ENCODE peak calls at places on chromosomes 2 and 18, in five cellular contexts. D is K562, J is H1, O is SK-N-SH, V is HepG2. K is an unnamed sample.

GRCh38 chr2:233171344-233171743 is 80.1 kb upstream of the ATG16L1 start:
- DNase-seq in J (no peak), D (no peak), V (no peak), O (no peak), K (no peak)

GRCh38 chr2:9333591-9334171 is 89.6 kb downstream of the ITGB1BP1 start:
- DNase-seq in J (no peak), D (peak), V (peak), O (peak), K (no peak)

GRCh38 chr18:13386891-13387801 is 168.6 kb downstream of the LDLRAD4 start:
- DNase-seq in J (no peak), O (no peak), V (no peak), D (no peak), K (no peak)

GRCh38 chr2:43116988-43117387 is 109.4 kb downstream of the ZFP36L2 start:
- DNase-seq in D (no peak), V (no peak), O (no peak), J (no peak), K (no peak)

GRCh38 chr18:23718243-23718720 is 29.0 kb downstream of the LAMA3 start:
- DNase-seq in J (no peak), O (no peak), D (no peak), V (no peak), K (no peak)

GRCh38 chr2:26035110-26035728 is 1.3 kb downstream of the RAB10 start:
- DNase-seq in O (peak), D (no peak), V (no peak), J (no peak), K (no peak)

GRCh38 chr2:58137856-58138255 is 91.2 kb downstream of the VRK2 start:
- DNase-seq in V (no peak), J (no peak), O (peak), D (no peak), K (no peak)

GRCh38 chr2:181742908-181743722 is 62.8 kb upstream of the NEUROD1 start:
- DNase-seq in J (no peak), V (peak), O (peak), D (no peak), K (peak)

GRCh38 chr2:230924470-230925341 is at the start of gene GPR55:
- DNase-seq in J (peak), V (no peak), O (no peak), D (peak), K (peak)

GRCh38 chr2:146477383-146477782 is 1367.4 kb upstream of the ACVR2A start:
- DNase-seq in V (no peak), J (no peak), O (no peak), D (no peak), K (no peak)

GRCh38 chr18:42045346-42045745 is 90.3 kb downstream of the PIK3C3 start:
- DNase-seq in V (peak), J (no peak), D (no peak), O (no peak), K (no peak)

GRCh38 chr2:96549967-96550786 is 13.6 kb downstream of the ARID5A start:
- DNase-seq in J (peak), V (peak), O (peak), D (peak), K (no peak)

GRCh38 chr2:237072067-237072931 is 13.4 kb upstream of the COPS8 start:
- DNase-seq in V (peak), J (peak), D (peak), O (peak), K (no peak)

GRCh38 chr2:19350678-19351401 is 7.6 kb downstream of the OSR1 start:
- DNase-seq in J (no peak), O (peak), V (no peak), D (no peak), K (no peak)

GRCh38 chr2:218984239-218985020 is 554 bp downstream of the FEV start:
- DNase-seq in O (peak), D (no peak), V (no peak), J (peak), K (no peak)

GRCh38 chr2:55636831-55637230 is 19.4 kb upstream of the PPP4R3B start:
- DNase-seq in J (no peak), D (no peak), O (no peak), V (no peak), K (no peak)

GRCh38 chr2:30940805-30941204 is 133.6 kb upstream of the CAPN13 start:
- DNase-seq in D (no peak), V (no peak), J (no peak), O (no peak), K (no peak)

GRCh38 chr2:219460424-219460926 is 25.8 kb downstream of the SPEG start:
- DNase-seq in O (peak), D (peak), J (peak), V (no peak), K (no peak)

GRCh38 chr18:29157057-29157780 is 980.3 kb upstream of the CDH2 start:
- DNase-seq in D (no peak), J (no peak), V (no peak), O (no peak), K (no peak)

GRCh38 chr2:46857871-46858696 is 57.5 kb downstream of the MCFD2 start:
- DNase-seq in V (no peak), J (no peak), O (no peak), D (peak), K (no peak)

GRCh38 chr2:161124186-161124585 is 36.0 kb upstream of the TANK start:
- DNase-seq in O (no peak), J (no peak), V (no peak), D (no peak), K (no peak)

GRCh38 chr18:73752965-73753364 is 394.7 kb downstream of the FBXO15 start:
- DNase-seq in D (no peak), J (no peak), O (no peak), V (no peak), K (no peak)

GRCh38 chr2:227036527-227036926 is 127.5 kb downstream of the COL4A4 start:
- DNase-seq in D (no peak), J (no peak), V (no peak), O (no peak), K (no peak)

GRCh38 chr2:152221870-152222269 is 46.3 kb upstream of the STAM2 start:
- DNase-seq in O (no peak), D (no peak), J (no peak), V (no peak), K (no peak)

GRCh38 chr2:127160676-127161075 is 53.7 kb upstream of the BIN1 start:
- DNase-seq in J (no peak), O (no peak), V (no peak), D (no peak), K (no peak)

GRCh38 chr2:33168425-33168824 is 221.7 kb downstream of the LTBP1 start:
- DNase-seq in J (no peak), V (no peak), O (no peak), D (no peak), K (no peak)

GRCh38 chr2:47069628-47070154 is 85.4 kb downstream of the STPG4 start:
- DNase-seq in J (peak), V (peak), O (peak), D (no peak), K (no peak)

GRCh38 chr2:231383701-231384435 is 11.6 kb upstream of the B3GNT7 start:
- DNase-seq in O (no peak), D (no peak), V (no peak), J (no peak), K (no peak)

GRCh38 chr18:69088971-69089370 is 291.1 kb downstream of the CCDC102B start:
- DNase-seq in V (no peak), J (no peak), D (no peak), O (no peak), K (no peak)

GRCh38 chr2:130949954-130950353 is 113.2 kb downstream of the ARHGEF4 start:
- DNase-seq in D (no peak), O (no peak), V (no peak), J (no peak), K (no peak)
- TF ChIP-seq SIN3A in D (no peak), O (no peak), V (no peak), J (no peak), K (no peak)

DNA sequence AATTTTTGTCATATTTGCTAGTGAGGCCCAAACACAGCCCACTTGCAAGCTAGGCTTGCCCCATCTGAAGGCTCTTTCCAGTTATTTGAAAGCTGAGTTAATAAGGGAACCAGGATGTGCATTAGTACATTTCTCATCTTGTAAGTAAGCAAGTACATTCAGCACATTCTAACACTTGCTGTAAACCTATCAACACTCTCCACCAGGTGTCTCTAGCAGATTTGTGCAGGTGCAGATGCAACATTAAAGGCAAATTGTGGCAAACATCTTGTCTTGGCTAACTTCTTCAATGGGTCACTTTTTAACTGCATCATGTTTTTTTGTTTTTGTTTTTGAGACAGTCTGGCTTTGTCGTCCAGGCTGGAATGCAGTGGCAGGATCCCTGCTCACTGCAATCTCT is 25.3 kb upstream of the MFSD6 start:
- DNase-seq in D (peak), V (peak), O (peak), J (no peak), K (peak)
- TF ChIP-seq CHD2 in D (no peak), V (no peak), O (peak), J (no peak), K (no peak)

GRCh38 chr2:70683455-70683854 is 84.5 kb downstream of the ADD2 start:
- DNase-seq in O (no peak), V (no peak), J (no peak), D (no peak), K (no peak)
- TF ChIP-seq SIN3A in O (no peak), V (no peak), J (no peak), D (no peak), K (no peak)

GRCh38 chr2:217049376-217049775 is 189.5 kb upstream of the TNP1 start:
- DNase-seq in O (no peak), D (no peak), J (no peak), V (no peak), K (no peak)

GRCh38 chr2:217049931-217050330 is 190.1 kb upstream of the TNP1 start:
- DNase-seq in J (no peak), D (no peak), V (no peak), O (no peak), K (no peak)

GRCh38 chr2:217052856-217053577 is 193.2 kb upstream of the TNP1 start:
- DNase-seq in J (no peak), V (no peak), O (no peak), D (no peak), K (no peak)

GRCh38 chr2:217045725-217046475 is 186.0 kb upstream of the TNP1 start:
- DNase-seq in D (no peak), J (no peak), O (no peak), V (no peak), K (no peak)

DNA sequence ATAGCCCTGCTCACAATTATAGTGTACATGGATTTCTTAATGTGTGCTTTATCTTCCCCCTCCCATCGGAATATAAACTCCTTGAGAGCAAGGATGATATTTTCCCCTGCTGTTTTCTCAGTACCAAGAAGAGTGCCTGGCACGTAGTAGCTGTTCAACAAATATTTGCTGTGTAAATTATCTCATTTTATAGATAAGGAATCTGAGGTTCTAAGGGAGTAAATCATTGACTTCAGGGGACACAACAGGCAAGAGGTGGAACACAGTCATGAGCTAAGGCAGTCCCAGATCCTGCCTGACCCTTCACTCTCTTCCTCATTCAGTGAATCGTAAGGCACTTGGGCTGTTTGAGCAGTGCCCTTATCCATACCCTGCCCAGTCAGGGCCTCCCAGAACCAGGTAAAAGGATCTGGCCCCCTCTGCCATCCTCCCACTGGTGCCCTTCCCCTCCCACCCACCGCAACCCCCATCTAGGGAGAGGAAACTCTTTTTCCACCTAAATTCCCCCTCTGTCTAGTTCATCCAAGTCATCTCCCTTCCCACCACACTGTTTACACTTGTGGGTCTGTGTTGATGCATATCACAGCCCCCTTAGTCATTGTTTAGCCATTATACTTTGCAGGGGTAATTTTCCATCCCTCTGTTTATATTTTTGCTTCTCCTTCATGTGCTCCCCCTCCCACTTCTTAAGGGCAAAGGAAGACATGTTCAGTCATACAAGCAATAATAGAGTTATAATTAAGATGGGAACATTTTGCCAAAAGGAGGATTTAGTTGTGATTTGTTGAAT is 187.5 kb upstream of the TNP1 start:
- DNase-seq in V (peak), D (no peak), J (no peak), O (no peak), K (no peak)
- TF ChIP-seq CHD2 in V (no peak), D (no peak), J (no peak), O (no peak), K (no peak)

DNA sequence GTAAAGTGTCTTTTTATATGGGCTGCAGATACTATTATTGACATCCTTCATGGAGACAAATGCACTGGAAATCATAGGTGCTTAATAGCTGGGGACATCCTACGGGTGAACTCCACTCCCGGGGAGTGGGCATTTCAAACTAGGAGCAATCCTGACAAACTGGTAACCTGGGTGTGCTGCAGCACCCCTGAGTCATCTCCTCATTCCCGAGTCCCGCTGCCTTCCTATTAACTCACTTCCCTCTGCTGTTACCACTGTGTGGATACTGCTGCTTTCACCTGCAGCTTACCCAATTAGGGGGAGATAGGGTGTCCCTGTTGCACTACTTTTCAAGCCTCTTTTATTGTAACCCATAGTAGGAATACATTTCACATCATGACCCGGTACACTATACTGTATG is 134.2 kb downstream of the RAPGEF4 start:
- DNase-seq in O (no peak), D (no peak), V (no peak), J (no peak), K (no peak)
- TF ChIP-seq SIN3A in O (no peak), D (no peak), V (no peak), J (no peak), K (no peak)

GRCh38 chr2:128436498-128437180 is 118.0 kb upstream of the HS6ST1 start:
- DNase-seq in V (no peak), O (no peak), D (no peak), J (peak), K (no peak)
- TF ChIP-seq CHD2 in V (no peak), O (no peak), D (no peak), J (no peak), K (no peak)

DNA sequence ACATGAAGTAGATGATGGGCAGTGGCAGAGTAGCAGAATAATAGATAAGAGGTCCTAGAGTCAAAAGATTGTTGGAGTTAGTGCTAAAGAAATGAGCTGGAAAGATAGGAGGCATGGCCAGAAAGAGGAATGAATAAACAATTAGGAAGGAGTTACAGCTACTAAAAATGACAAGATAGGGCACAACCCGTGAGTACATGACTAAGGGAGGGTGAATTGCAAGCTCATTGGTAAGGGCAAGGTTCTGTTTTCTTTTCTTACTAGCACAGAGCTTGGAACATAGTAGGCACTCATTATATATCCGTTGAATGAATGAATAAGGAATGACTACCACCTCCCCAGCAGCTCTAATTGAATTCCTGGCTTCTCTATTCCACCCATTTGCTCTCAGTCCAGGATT is 5.7 kb upstream of the MARCO start:
- DNase-seq in D (no peak), J (no peak), O (no peak), V (no peak), K (no peak)
- TF ChIP-seq SIN3A in D (no peak), J (no peak), O (no peak), V (no peak), K (no peak)

DNA sequence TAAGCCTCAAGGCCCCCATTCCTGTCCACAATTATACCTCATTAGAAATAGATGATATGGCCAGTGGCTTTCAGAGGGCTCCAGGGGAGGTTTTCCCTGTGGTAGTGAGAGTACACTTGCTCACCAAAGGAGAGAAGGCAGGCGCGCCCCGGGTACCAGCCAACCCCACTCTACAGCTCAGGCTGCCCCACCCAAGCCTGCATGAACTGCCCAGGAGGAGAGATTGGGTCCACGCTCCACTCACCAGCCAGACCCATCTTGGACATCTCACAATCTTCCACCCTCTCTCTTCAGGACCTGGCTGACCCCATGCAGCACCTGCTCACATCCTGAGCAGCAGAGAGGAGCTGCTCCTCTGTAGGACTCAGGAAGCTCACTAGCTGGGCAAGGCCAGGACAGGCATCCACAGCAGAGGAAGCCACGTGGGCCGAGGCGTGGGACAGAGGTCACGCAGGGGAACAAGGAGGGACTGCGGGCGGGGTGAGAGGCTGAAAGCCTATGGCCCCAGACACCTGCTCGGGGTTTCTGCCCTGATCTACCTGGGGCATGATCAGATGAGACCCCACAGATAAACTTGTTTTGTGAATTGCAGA is 53.9 kb upstream of the GLI2 start:
- DNase-seq in D (no peak), O (no peak), V (no peak), J (no peak), K (no peak)
- TF ChIP-seq CHD2 in D (no peak), O (no peak), V (no peak), J (no peak), K (no peak)

GRCh38 chr2:204272089-204272488 is 273.2 kb upstream of the PARD3B start:
- DNase-seq in D (no peak), V (no peak), J (no peak), O (no peak), K (no peak)

GRCh38 chr2:204274991-204275390 is 270.3 kb upstream of the PARD3B start:
- DNase-seq in J (no peak), D (no peak), V (no peak), O (no peak), K (no peak)

GRCh38 chr2:204277226-204277625 is 268.0 kb upstream of the PARD3B start:
- DNase-seq in J (no peak), D (no peak), O (no peak), V (no peak), K (no peak)

GRCh38 chr2:204272913-204273312 is 272.4 kb upstream of the PARD3B start:
- DNase-seq in V (no peak), D (no peak), O (no peak), J (no peak), K (no peak)

DNA sequence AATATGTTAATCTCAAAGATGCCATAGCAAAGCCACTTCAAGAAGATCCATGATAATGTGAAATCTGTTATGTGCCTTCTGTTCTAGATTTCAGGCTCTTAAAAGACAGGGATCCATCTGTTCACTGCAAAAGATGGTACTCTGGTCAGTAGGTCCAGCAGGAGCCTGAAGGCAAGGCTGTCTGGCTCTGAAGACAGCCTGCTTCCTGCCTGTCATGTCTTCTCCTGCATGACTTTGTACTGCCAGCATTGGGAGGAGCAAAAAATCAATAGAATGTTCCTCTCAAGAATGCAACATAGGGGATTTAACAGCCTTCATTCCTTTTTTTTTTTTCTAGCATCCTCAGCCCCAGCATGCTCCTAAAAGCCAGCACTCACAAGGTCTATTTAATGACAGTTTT is 270.8 kb upstream of the PARD3B start:
- DNase-seq in D (no peak), O (no peak), J (no peak), V (no peak), K (no peak)
- TF ChIP-seq SIN3A in D (no peak), O (no peak), J (no peak), V (no peak), K (no peak)

K was measured in GM12878.